ENCODE peak calls at places on chromosomes 4 and X, in five cellular contexts. C, D, N, K and I are unnamed samples.

GRCh38 chr4:70893790-70894189 is 8.4 kb upstream of the MOB1B start:
- DNase-seq in K (no peak), N (no peak), C (no peak), D (no peak), I (no peak)

GRCh38 chrX:154490021-154490413 is 412 bp downstream of the SLC10A3 start:
- DNase-seq in D (peak), N (no peak), C (no peak), K (no peak), I (no peak)

GRCh38 chrX:2463973-2464676 is 36.7 kb downstream of the DHRSX start:
- DNase-seq in D (no peak), C (no peak), K (no peak), N (no peak), I (no peak)

GRCh38 chr4:77451530-77451929 is 154.1 kb upstream of the CXCL13 start:
- DNase-seq in K (no peak), N (no peak), C (no peak), D (no peak), I (no peak)

GRCh38 chr4:791866-792630 is 33.9 kb downstream of the CPLX1 start:
- DNase-seq in K (no peak), C (no peak), N (no peak), D (no peak), I (peak)

GRCh38 chr4:85496146-85496849 is 21.3 kb downstream of the ARHGAP24 start:
- DNase-seq in N (no peak), C (no peak), K (no peak), D (no peak), I (no peak)

GRCh38 chr4:153265311-153266047 is 61.2 kb downstream of the TRIM2 start:
- DNase-seq in C (no peak), K (no peak), N (no peak), D (no peak), I (no peak)

GRCh38 chr4:52574036-52574435 is 85.1 kb downstream of the USP46 start:
- DNase-seq in K (no peak), D (no peak), C (no peak), N (peak), I (no peak)

GRCh38 chr4:136863756-136864155 is 668.5 kb downstream of the PCDH18 start:
- DNase-seq in C (no peak), D (no peak), N (no peak), K (no peak), I (no peak)

GRCh38 chrX:49988128-49988527 is 65.7 kb downstream of the CLCN5 start:
- DNase-seq in N (no peak), K (no peak), D (no peak), C (no peak), I (no peak)

GRCh38 chrX:45850775-45851433 is 650.2 kb upstream of the DIPK2B start:
- DNase-seq in D (peak), N (peak), K (no peak), C (peak), I (no peak)

GRCh38 chrX:39613997-39614679 is 483.6 kb downstream of the BCOR start:
- DNase-seq in D (no peak), K (no peak), N (no peak), C (no peak), I (peak)

GRCh38 chr4:48604041-48604440 is 114.0 kb downstream of the ZAR1 start:
- DNase-seq in D (no peak), N (no peak), K (no peak), C (no peak), I (no peak)

GRCh38 chr4:182928061-182928460 is 10.9 kb upstream of the DCTD start:
- DNase-seq in K (no peak), C (no peak), N (peak), D (no peak), I (no peak)

GRCh38 chrX:108022491-108023089 is 22.3 kb upstream of the VSIG1 start:
- DNase-seq in N (no peak), C (no peak), D (no peak), K (no peak), I (no peak)

GRCh38 chr4:94567811-94568210 is 116.1 kb downstream of the PDLIM5 start:
- DNase-seq in N (no peak), D (no peak), K (no peak), C (no peak), I (no peak)

GRCh38 chrX:153681175-153681574 is 6.6 kb upstream of the SLC6A8 start:
- DNase-seq in C (no peak), K (no peak), D (no peak), N (no peak), I (no peak)

GRCh38 chr4:114417214-114417613 is 181.4 kb upstream of the UGT8 start:
- DNase-seq in N (peak), D (no peak), C (no peak), K (no peak), I (no peak)

GRCh38 chr4:172061204-172061603 is 248.0 kb downstream of the GALNTL6 start:
- DNase-seq in D (no peak), C (no peak), K (no peak), N (no peak), I (no peak)

GRCh38 chr4:86564795-86565194 is 29.3 kb upstream of the PTPN13 start:
- DNase-seq in C (no peak), D (no peak), K (no peak), N (no peak), I (no peak)

GRCh38 chr4:169649545-169650226 is 29.3 kb downstream of the CLCN3 start:
- DNase-seq in K (no peak), D (no peak), C (peak), N (no peak), I (no peak)

GRCh38 chr4:7876096-7876993 is 63.3 kb downstream of the AFAP1 start:
- DNase-seq in D (no peak), K (no peak), N (no peak), C (no peak), I (no peak)

GRCh38 chr4:48275247-48275646 is 5.6 kb upstream of the TEC start:
- DNase-seq in D (no peak), K (no peak), C (no peak), N (peak), I (no peak)

GRCh38 chr4:152229782-152230289 is 306.1 kb downstream of the FBXW7 start:
- DNase-seq in K (no peak), D (no peak), N (no peak), C (no peak), I (no peak)

GRCh38 chr4:184811484-184812180 is 14.1 kb downstream of the ACSL1 start:
- DNase-seq in C (peak), K (no peak), N (no peak), D (no peak), I (no peak)

GRCh38 chr4:60485279-60485678 is 714.8 kb upstream of the ADGRL3 start:
- DNase-seq in N (no peak), D (no peak), K (peak), C (no peak), I (no peak)

GRCh38 chr4:111510535-111510934 is 634.7 kb upstream of the FAM241A start:
- DNase-seq in N (no peak), K (peak), D (no peak), C (no peak), I (no peak)

GRCh38 chrX:128717635-128718578 is 665.7 kb upstream of the ACTRT1 start:
- DNase-seq in C (no peak), D (no peak), N (no peak), K (no peak), I (no peak)

GRCh38 chr4:13548059-13548983 is 4.0 kb upstream of the NKX3-2 start:
- DNase-seq in N (peak), C (no peak), D (no peak), K (no peak), I (no peak)

GRCh38 chr4:15659768-15660394 is 4.7 kb upstream of the FBXL5 start:
- DNase-seq in N (no peak), K (no peak), D (no peak), C (no peak), I (no peak)

GRCh38 chr4:102665527-102665926 is 95.2 kb downstream of the MANBA start:
- DNase-seq in N (no peak), C (no peak), D (no peak), K (no peak), I (no peak)